ENCODE peak calls at places on chromosomes 5 and 9, in seven cellular contexts. Y is HCT116, F is HL-60, L is HepG2, W is H1, H is spleen, N is GM23338. C is an unnamed sample.

GRCh38 chr5:35031276-35031675 is 16.5 kb downstream of the AGXT2 start:
- DNase-seq in H (no peak), N (peak), L (no peak), F (no peak), W (no peak), Y (no peak), C (no peak)

GRCh38 chr9:124258765-124259272 is 1.1 kb downstream of the NEK6 start:
- DNase-seq in Y (no peak), W (peak), F (no peak), N (peak), H (no peak), L (peak), C (no peak)

GRCh38 chr5:17852701-17853100 is 218.4 kb downstream of the TAF11L14 start:
- DNase-seq in N (no peak), F (no peak), H (no peak), L (no peak), Y (no peak), W (no peak), C (no peak)

GRCh38 chr5:60544162-60544561 is 155.8 kb downstream of the DEPDC1B start:
- DNase-seq in W (no peak), L (no peak), Y (no peak), N (no peak), H (no peak), F (no peak), C (no peak)

GRCh38 chr5:2131196-2131595 is 248.5 kb upstream of the IRX4 start:
- DNase-seq in W (no peak), F (no peak), N (no peak), L (no peak), H (peak), Y (no peak), C (no peak)

GRCh38 chr9:16866542-16866941 is 3.9 kb downstream of the BNC2 start:
- DNase-seq in W (no peak), N (no peak), H (no peak), Y (no peak), F (no peak), L (no peak), C (no peak)

GRCh38 chr9:1337169-1337568 is 287.0 kb downstream of the DMRT2 start:
- DNase-seq in H (no peak), Y (no peak), F (no peak), L (no peak), N (no peak), W (no peak), C (no peak)

GRCh38 chr9:89048611-89049010 is 57.3 kb downstream of the S1PR3 start:
- DNase-seq in H (no peak), N (peak), W (no peak), L (no peak), F (no peak), Y (no peak), C (no peak)

GRCh38 chr5:133130387-133131118 is 78.7 kb downstream of the HSPA4 start:
- DNase-seq in F (peak), W (no peak), Y (peak), L (no peak), N (no peak), H (no peak), C (no peak)

GRCh38 chr9:89177401-89178161 is 1.0 kb downstream of the SHC3 start:
- DNase-seq in Y (no peak), H (no peak), F (no peak), L (no peak), N (peak), W (peak), C (no peak)

GRCh38 chr9:20996809-20997208 is 34.6 kb downstream of the HACD4 start:
- DNase-seq in F (no peak), N (no peak), Y (no peak), H (no peak), W (no peak), L (no peak), C (no peak)

GRCh38 chr5:4196744-4197646 is 601.4 kb downstream of the IRX1 start:
- DNase-seq in L (no peak), W (no peak), Y (no peak), F (no peak), H (no peak), N (no peak), C (no peak)

GRCh38 chr5:1737790-1738405 is 61.7 kb downstream of the MRPL36 start:
- DNase-seq in F (peak), N (peak), W (peak), Y (peak), H (no peak), L (peak), C (no peak)

GRCh38 chr9:15115702-15116639 is 191.0 kb downstream of the TTC39B start:
- DNase-seq in Y (no peak), H (no peak), L (no peak), N (peak), W (no peak), F (no peak), C (no peak)

GRCh38 chr5:93572773-93573626 is 8.0 kb downstream of the NR2F1-AS1 start:
- DNase-seq in Y (no peak), N (peak), W (peak), H (no peak), F (no peak), L (no peak), C (no peak)

GRCh38 chr9:133556354-133556753 is 21.9 kb downstream of the ADAMTSL2 start:
- DNase-seq in L (no peak), W (no peak), F (no peak), Y (no peak), H (no peak), N (no peak), C (no peak)

GRCh38 chr9:88390371-88390990 is 2.2 kb downstream of the SPIN1 start:
- DNase-seq in W (no peak), Y (no peak), H (no peak), L (no peak), F (no peak), N (no peak), C (no peak)

GRCh38 chr9:88092699-88093359 is 45.4 kb downstream of the SPATA31C2 start:
- DNase-seq in N (peak), F (peak), H (no peak), W (no peak), L (no peak), Y (no peak), C (no peak)

GRCh38 chr9:101727621-101728524 is 10.6 kb downstream of the GRIN3A start:
- DNase-seq in W (no peak), L (peak), Y (no peak), F (peak), H (no peak), N (peak), C (no peak)

GRCh38 chr5:125125031-125125823 is 378.8 kb upstream of the ZNF608 start:
- DNase-seq in F (no peak), H (no peak), Y (no peak), L (no peak), N (no peak), W (no peak), C (no peak)

GRCh38 chr9:132834343-132834742 is 43.7 kb downstream of the AK8 start:
- DNase-seq in L (no peak), W (no peak), F (no peak), Y (no peak), H (no peak), N (no peak), C (no peak)

GRCh38 chr5:91301459-91301858 is 81.7 kb downstream of the ARRDC3 start:
- DNase-seq in N (no peak), H (no peak), F (no peak), L (no peak), W (no peak), Y (no peak), C (no peak)

DNA sequence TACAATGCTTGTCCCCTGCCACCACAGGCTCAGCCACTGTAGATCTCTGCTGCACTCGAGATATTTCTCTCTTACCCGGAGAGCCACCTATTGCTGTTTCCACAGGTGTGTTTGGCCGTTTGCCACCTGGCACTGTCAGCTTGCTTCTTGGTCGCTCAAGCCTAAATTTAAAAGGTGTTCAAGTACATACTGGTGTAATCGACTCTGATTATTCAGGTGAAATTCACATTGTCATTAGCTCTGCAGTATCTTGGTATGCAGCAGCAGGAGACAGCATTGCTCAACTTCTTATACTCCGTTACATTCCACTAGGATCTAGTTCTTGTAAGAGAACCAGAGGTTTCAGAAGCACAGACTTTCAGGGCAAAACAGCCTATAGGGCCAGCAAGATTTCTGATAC is 103.5 kb downstream of the SYK start:
- DNase-seq in H (no peak), F (no peak), L (no peak), N (no peak), W (no peak), Y (no peak), C (no peak)
- TF ChIP-seq POLR2AphosphoS5 in H (no peak), F (no peak), L (no peak), N (no peak), W (no peak), Y (no peak), C (no peak)

GRCh38 chr5:141095263-141095641 is 837 bp downstream of the PCDHB2 start:
- DNase-seq in F (no peak), N (peak), H (no peak), W (no peak), Y (no peak), L (no peak), C (no peak)
- H3K4me3 ChIP-seq in F (no peak), N (peak), H (no peak), W (peak), Y (no peak), L (peak), C (peak)

GRCh38 chr9:94783121-94783664 is 56.7 kb downstream of the AOPEP start:
- DNase-seq in Y (peak), L (peak), W (peak), H (no peak), N (peak), F (peak), C (peak)
- TF ChIP-seq POLR2AphosphoS5 in Y (peak), L (no peak), W (no peak), H (no peak), N (no peak), F (no peak), C (peak)

DNA sequence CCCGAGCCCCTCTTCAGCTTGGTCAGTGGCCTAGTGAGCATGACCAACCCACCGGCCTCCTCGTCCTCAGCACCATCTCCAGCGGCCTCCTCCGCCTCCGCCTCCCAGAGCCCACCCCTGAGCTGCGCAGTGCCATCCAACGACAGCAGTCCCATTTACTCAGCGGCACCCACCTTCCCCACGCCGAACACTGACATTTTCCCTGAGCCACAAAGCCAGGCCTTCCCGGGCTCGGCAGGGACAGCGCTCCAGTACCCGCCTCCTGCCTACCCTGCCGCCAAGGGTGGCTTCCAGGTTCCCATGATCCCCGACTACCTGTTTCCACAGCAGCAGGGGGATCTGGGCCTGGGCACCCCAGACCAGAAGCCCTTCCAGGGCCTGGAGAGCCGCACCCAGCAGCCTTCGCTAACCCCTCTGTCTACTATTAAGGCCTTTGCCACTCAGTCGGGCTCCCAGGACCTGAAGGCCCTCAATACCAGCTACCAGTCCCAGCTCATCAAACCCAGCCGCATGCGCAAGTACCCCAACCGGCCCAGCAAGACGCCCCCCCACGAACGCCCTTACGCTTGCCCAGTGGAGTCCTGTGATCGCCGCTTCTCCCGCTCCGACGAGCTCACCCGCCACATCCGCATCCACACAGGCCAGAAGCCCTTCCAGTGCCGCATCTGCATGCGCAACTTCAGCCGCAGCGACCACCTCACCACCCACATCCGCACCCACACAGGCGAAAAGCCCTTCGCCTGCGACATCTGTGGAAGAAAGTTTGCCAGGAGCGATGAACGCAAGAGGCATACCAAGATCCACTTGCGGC is 1.8 kb downstream of the EGR1 start:
- DNase-seq in Y (no peak), W (no peak), F (no peak), N (no peak), L (no peak), H (peak), C (no peak)
- H3K4me3 ChIP-seq in Y (peak), W (peak), F (no peak), N (peak), L (peak), H (peak), C (peak)

GRCh38 chr9:131733601-131734061 is 6.2 kb downstream of the RAPGEF1 start:
- DNase-seq in W (no peak), H (no peak), L (no peak), N (peak), Y (no peak), F (peak), C (no peak)
- TF ChIP-seq POLR2AphosphoS5 in W (no peak), H (peak), L (no peak), N (no peak), Y (no peak), F (no peak), C (no peak)

GRCh38 chr9:94630833-94631232 is 8.5 kb downstream of the FBP1 start:
- DNase-seq in N (peak), Y (no peak), L (no peak), F (no peak), H (no peak), W (no peak), C (no peak)
- H3K4me3 ChIP-seq in N (no peak), Y (no peak), L (no peak), F (no peak), H (no peak), W (no peak), C (no peak)